ENCODE peak calls at places on chromosomes 11 and 22, in seven cellular contexts. Y is fibroblast of mammary gland, I is gastrocnemius medialis, Z is Calu3, M is mammary epithelial cell, X is AG04450, E is testis. G is an unnamed sample.

GRCh38 chr11:46353706-46354105 is 6.4 kb downstream of the DGKZ start:
- DNase-seq in Y (peak), I (no peak), Z (no peak), M (peak), E (no peak), X (no peak), G (no peak)

GRCh38 chr11:126963603-126964353 is 36.8 kb downstream of the KIRREL3 start:
- DNase-seq in M (peak), Z (peak), E (no peak), X (no peak), Y (peak), I (no peak), G (no peak)

GRCh38 chr22:39177456-39177775 is 24.9 kb upstream of the CBX7 start:
- DNase-seq in E (no peak), Y (no peak), X (no peak), Z (no peak), M (no peak), I (no peak), G (no peak)

GRCh38 chr11:121426476-121427454 is 25.3 kb upstream of the SORL1 start:
- DNase-seq in X (no peak), Y (no peak), I (no peak), M (no peak), E (peak), Z (peak), G (no peak)

GRCh38 chr11:117313828-117314768 is 2.0 kb downstream of the BACE1 start:
- DNase-seq in M (no peak), X (no peak), E (no peak), Z (no peak), I (no peak), Y (no peak), G (no peak)

GRCh38 chr11:71447791-71448256 is 369 bp downstream of the DHCR7 start:
- DNase-seq in E (no peak), X (no peak), I (no peak), M (peak), Y (no peak), Z (peak), G (no peak)

GRCh38 chr11:59756496-59756840 is 1.3 kb downstream of the STX3 start:
- DNase-seq in Y (peak), I (no peak), E (no peak), Z (no peak), X (no peak), M (peak), G (peak)

GRCh38 chr22:40479887-40480538 is 109.6 kb downstream of the SGSM3 start:
- DNase-seq in I (no peak), Y (peak), X (no peak), E (no peak), M (peak), Z (no peak), G (peak)

GRCh38 chr11:289706-290620 is 1.0 kb downstream of the PGGHG start:
- DNase-seq in E (no peak), Y (no peak), I (no peak), X (no peak), Z (no peak), M (no peak), G (no peak)

GRCh38 chr22:24685804-24686203 is 82.8 kb downstream of the GGT1 start:
- DNase-seq in Y (no peak), E (peak), I (no peak), Z (no peak), X (no peak), M (no peak), G (no peak)

GRCh38 chr11:74895340-74896116 is 53.4 kb downstream of the XRRA1 start:
- DNase-seq in I (peak), M (no peak), E (no peak), X (no peak), Z (no peak), Y (no peak), G (no peak)

GRCh38 chr11:125226701-125227100 is 62.1 kb downstream of the PKNOX2 start:
- DNase-seq in Y (no peak), E (no peak), Z (no peak), I (no peak), M (no peak), X (no peak), G (no peak)

GRCh38 chr11:125225401-125225800 is 60.9 kb downstream of the PKNOX2 start:
- DNase-seq in M (no peak), E (no peak), Z (no peak), X (no peak), I (no peak), Y (no peak), G (no peak)

GRCh38 chr11:125223901-125224331 is 59.4 kb downstream of the PKNOX2 start:
- DNase-seq in I (no peak), E (peak), Z (no peak), X (no peak), M (no peak), Y (no peak), G (no peak)

GRCh38 chr11:125222494-125222893 is 57.9 kb downstream of the PKNOX2 start:
- DNase-seq in X (no peak), E (no peak), Z (no peak), Y (no peak), M (no peak), I (no peak), G (no peak)

GRCh38 chr11:125224391-125225015 is 60.0 kb downstream of the PKNOX2 start:
- DNase-seq in Y (peak), E (peak), I (no peak), Z (no peak), M (peak), X (no peak), G (peak)
- TF ChIP-seq CTCF in Y (peak), E (no peak), I (no peak), Z (no peak), M (peak), X (peak), G (no peak)

GRCh38 chr11:107009190-107009589 is 9.1 kb downstream of the GUCY1A2 start:
- DNase-seq in M (no peak), X (no peak), I (no peak), Y (no peak), Z (no peak), E (no peak), G (no peak)
- TF ChIP-seq CTCF in M (peak), X (no peak), I (no peak), Y (no peak), Z (no peak), E (no peak), G (no peak)

GRCh38 chr11:66494935-66495334 is 14.7 kb downstream of the DPP3 start:
- DNase-seq in I (no peak), M (no peak), Y (no peak), E (no peak), X (no peak), Z (no peak), G (no peak)

GRCh38 chr11:66494458-66494857 is 14.2 kb downstream of the DPP3 start:
- DNase-seq in I (no peak), X (no peak), M (no peak), Y (no peak), E (no peak), Z (no peak), G (no peak)

GRCh38 chr11:66493124-66493523 is 12.9 kb downstream of the DPP3 start:
- DNase-seq in E (no peak), M (no peak), I (no peak), Z (no peak), Y (no peak), X (no peak), G (no peak)

GRCh38 chr11:66497206-66497605 is 13.2 kb upstream of the BBS1 start:
- DNase-seq in E (no peak), X (no peak), M (no peak), Z (no peak), Y (no peak), I (no peak), G (no peak)

DNA sequence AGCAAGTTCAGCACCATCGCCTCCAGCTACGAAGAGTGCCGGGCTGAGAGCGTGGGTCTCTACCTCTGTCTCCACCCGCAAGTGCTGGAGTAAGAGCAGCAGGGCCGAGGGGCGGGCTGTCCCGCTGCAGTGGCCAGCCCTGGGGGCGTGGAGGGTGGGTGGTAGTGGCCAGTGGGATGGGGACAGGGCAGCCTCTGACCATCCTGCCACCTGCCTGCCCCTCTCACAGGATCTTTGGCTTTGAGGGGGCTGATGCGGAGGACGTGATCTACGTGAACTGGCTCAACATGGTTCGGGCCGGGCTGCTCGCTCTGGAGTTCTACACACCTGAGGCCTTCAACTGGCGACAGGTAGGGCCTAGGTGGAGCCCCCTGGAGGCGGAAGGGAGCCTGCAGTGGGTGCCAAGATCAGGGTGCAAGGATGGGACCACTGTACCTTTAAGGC is 15.0 kb upstream of the BBS1 start:
- DNase-seq in I (no peak), Y (no peak), E (no peak), M (no peak), X (no peak), Z (peak), G (peak)
- TF ChIP-seq CTCF in I (no peak), Y (peak), E (no peak), M (peak), X (no peak), Z (no peak), G (peak)

DNA sequence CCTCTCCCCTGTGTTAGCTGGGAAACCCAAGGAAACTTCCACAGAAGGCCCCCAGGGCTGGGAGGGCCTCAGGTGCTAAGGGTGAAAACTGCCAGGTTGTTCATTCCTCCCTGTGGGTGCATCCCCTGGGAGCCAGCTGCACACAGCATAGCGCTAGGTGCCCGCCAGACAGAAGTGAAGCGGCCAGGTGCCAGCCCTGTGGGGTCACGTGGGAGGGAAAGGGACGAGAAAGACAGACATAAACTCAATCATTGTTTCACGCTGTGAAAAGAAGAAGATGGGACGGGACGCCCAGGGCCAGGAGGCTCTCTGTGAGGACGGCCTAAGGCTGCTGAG is 31.6 kb upstream of the HMOX1 start:
- DNase-seq in X (no peak), Z (no peak), I (no peak), M (no peak), E (no peak), Y (no peak), G (no peak)
- TF ChIP-seq CTCF in X (no peak), Z (no peak), I (no peak), M (no peak), E (no peak), Y (no peak), G (no peak)

GRCh38 chr11:134643115-134643514 is 231.1 kb upstream of the B3GAT1 start:
- DNase-seq in X (no peak), Z (no peak), M (no peak), I (no peak), E (no peak), Y (no peak), G (no peak)
- TF ChIP-seq CTCF in X (no peak), Z (no peak), M (no peak), I (no peak), E (no peak), Y (no peak), G (no peak)

DNA sequence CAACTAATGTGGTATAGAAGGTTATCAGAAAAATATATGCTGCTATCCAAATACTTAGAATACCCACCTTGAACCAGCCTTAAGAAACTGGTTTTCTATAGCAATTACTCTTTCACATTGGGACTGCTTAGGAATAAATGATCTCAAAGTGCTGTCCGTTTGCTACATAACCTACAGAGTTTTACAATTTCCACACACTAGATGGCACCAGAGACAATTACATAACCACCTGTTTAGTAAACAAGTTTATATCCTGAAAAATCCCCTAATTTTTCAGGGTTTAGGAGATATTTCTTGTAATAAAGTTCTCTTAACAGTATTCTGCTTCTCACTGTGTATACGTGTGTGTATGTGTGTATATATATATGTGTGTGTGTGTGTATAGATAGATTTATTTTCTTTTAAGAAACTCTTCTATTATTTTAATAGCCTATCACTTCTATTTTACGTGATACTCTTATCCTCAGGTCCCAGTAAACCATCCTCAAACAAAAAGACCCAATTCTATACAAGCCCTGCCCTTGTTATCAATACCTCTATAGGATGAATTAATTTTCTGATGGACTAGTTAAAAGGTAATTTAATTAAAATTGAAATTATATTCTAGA is 6.7 kb upstream of the OR5I1 start:
- DNase-seq in Y (peak), E (no peak), M (peak), X (no peak), Z (peak), I (no peak), G (peak)
- TF ChIP-seq CTCF in Y (peak), E (peak), M (peak), X (peak), Z (peak), I (no peak), G (peak)

DNA sequence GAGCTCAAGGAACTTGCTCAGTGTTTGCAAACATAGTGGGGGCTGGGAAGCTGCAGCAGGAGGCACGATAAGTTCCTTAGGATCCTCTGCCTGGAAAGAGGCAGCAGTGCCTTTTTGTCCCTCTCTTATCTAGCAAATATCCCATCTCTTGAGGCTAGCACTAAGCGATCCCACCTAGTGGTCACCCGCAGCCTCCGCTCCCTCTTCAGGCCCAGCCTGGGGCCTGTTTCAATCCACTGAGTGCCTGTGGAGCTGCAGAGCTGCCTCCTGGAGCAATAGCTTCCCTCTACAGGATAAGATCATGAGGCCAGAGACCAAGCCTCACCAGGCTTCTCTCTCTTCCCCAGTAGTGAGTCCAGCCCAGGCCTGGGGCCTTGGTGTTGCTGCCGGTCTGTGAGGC is 65.8 kb downstream of the SLC22A12 start:
- DNase-seq in I (no peak), E (no peak), M (no peak), Z (no peak), X (no peak), Y (no peak), G (no peak)
- TF ChIP-seq CTCF in I (no peak), E (no peak), M (no peak), Z (no peak), X (no peak), Y (no peak), G (no peak)

G was measured in MCF 10A.